ENCODE peak calls at places on chromosomes 6 and 20, in six cellular contexts. V is endothelial cell of umbilical vein, Q is GM23338, W is HCT116, S is H1, T is HepG2. G is an unnamed sample.

GRCh38 chr6:31575952-31576684 is 753 bp downstream of the TNF start:
- DNase-seq in V (no peak), Q (no peak), W (no peak), S (no peak), T (no peak), G (no peak)

GRCh38 chr6:166621114-166621540 is 5.9 kb downstream of the RPS6KA2 start:
- DNase-seq in V (no peak), Q (peak), W (no peak), S (no peak), T (no peak), G (no peak)

GRCh38 chr20:5265339-5265985 is 51.3 kb downstream of the PROKR2 start:
- DNase-seq in V (no peak), Q (peak), W (no peak), S (no peak), T (no peak), G (no peak)

GRCh38 chr6:35267446-35267845 is 7.9 kb downstream of the ZNF76 start:
- DNase-seq in V (no peak), Q (no peak), W (no peak), S (no peak), T (no peak), G (no peak)

GRCh38 chr20:52476074-52476751 is 284.6 kb upstream of the ZFP64 start:
- DNase-seq in V (no peak), Q (no peak), W (no peak), S (no peak), T (no peak), G (no peak)

GRCh38 chr20:39676236-39676635 is 714.1 kb downstream of the DHX35 start:
- DNase-seq in V (no peak), Q (no peak), W (no peak), S (no peak), T (no peak), G (no peak)

GRCh38 chr6:169530762-169531143 is 171.1 kb downstream of the WDR27 start:
- DNase-seq in V (no peak), Q (no peak), W (no peak), S (no peak), T (no peak), G (no peak)

GRCh38 chr6:119493980-119494379 is 144.4 kb upstream of the MAN1A1 start:
- DNase-seq in V (no peak), Q (no peak), W (no peak), S (no peak), T (peak), G (no peak)

GRCh38 chr6:20432692-20433091 is 31.0 kb downstream of the E2F3 start:
- DNase-seq in V (no peak), Q (no peak), W (no peak), S (no peak), T (no peak), G (no peak)

GRCh38 chr6:97059473-97059872 is 134.9 kb downstream of the KLHL32 start:
- DNase-seq in V (peak), Q (peak), W (peak), S (no peak), T (peak), G (peak)

GRCh38 chr6:165854863-165855593 is 192.0 kb upstream of the PDE10A start:
- DNase-seq in V (no peak), Q (no peak), W (no peak), S (no peak), T (no peak), G (no peak)

GRCh38 chr6:33407132-33407718 is 3.6 kb upstream of the PHF1 start:
- DNase-seq in V (peak), Q (no peak), W (no peak), S (no peak), T (peak), G (no peak)

GRCh38 chr6:47938411-47938810 is 156.6 kb downstream of the OPN5 start:
- DNase-seq in V (no peak), Q (no peak), W (no peak), S (no peak), T (no peak), G (no peak)

GRCh38 chr6:39402239-39402751 is 79.8 kb upstream of the KCNK16 start:
- DNase-seq in V (no peak), Q (no peak), W (no peak), S (no peak), T (no peak), G (no peak)

GRCh38 chr6:105112577-105112976 is 67.2 kb downstream of the POPDC3 start:
- DNase-seq in V (no peak), Q (peak), W (no peak), S (no peak), T (no peak), G (no peak)

GRCh38 chr20:57664476-57664875 is 44.2 kb upstream of the ZBP1 start:
- DNase-seq in V (no peak), Q (no peak), W (no peak), S (no peak), T (no peak), G (no peak)

GRCh38 chr6:5946181-5946580 is 60.5 kb downstream of the NRN1 start:
- DNase-seq in V (no peak), Q (no peak), W (no peak), S (no peak), T (no peak), G (no peak)

GRCh38 chr6:128803911-128804310 is 79.0 kb upstream of the LAMA2 start:
- DNase-seq in V (peak), Q (no peak), W (no peak), S (no peak), T (no peak), G (no peak)

GRCh38 chr6:12112540-12113189 is 100.6 kb downstream of the HIVEP1 start:
- DNase-seq in V (no peak), Q (no peak), W (no peak), S (no peak), T (no peak), G (no peak)

GRCh38 chr6:89353702-89354392 is 1.3 kb upstream of the UBE2J1 start:
- DNase-seq in V (no peak), Q (no peak), W (no peak), S (no peak), T (peak), G (no peak)

GRCh38 chr20:59657459-59658046 is 53.2 kb downstream of the PHACTR3 start:
- DNase-seq in V (no peak), Q (no peak), W (no peak), S (no peak), T (no peak), G (no peak)

GRCh38 chr6:26045046-26045938 is 41.9 kb upstream of the HFE start:
- DNase-seq in V (peak), Q (no peak), W (no peak), S (no peak), T (peak), G (no peak)

GRCh38 chr6:168518348-168518745 is 77.4 kb downstream of the SMOC2 start:
- DNase-seq in V (no peak), Q (no peak), W (no peak), S (no peak), T (no peak), G (no peak)

GRCh38 chr6:43052842-43053544 is 658 bp downstream of the CUL7 start:
- DNase-seq in V (peak), Q (peak), W (no peak), S (no peak), T (no peak), G (no peak)

GRCh38 chr6:14732845-14733757 is 512.8 kb upstream of the JARID2 start:
- DNase-seq in V (no peak), Q (no peak), W (peak), S (peak), T (peak), G (no peak)

GRCh38 chr6:3259491-3259958 is 778 bp downstream of the PSMG4 start:
- DNase-seq in V (peak), Q (peak), W (no peak), S (no peak), T (peak), G (peak)

GRCh38 chr20:3869839-3870634 is 19.1 kb upstream of the PANK2 start:
- DNase-seq in V (no peak), Q (no peak), W (no peak), S (no peak), T (no peak), G (no peak)

GRCh38 chr6:27795697-27796494 is 116.3 kb downstream of the OR2B2 start:
- DNase-seq in V (peak), Q (peak), W (peak), S (no peak), T (peak), G (peak)

GRCh38 chr20:8811801-8812594 is 256.9 kb upstream of the PLCB4 start:
- DNase-seq in V (no peak), Q (peak), W (no peak), S (no peak), T (no peak), G (no peak)

GRCh38 chr20:39800548-39800947 is 838.4 kb downstream of the DHX35 start:
- DNase-seq in V (peak), Q (no peak), W (no peak), S (no peak), T (no peak), G (no peak)

GRCh38 chr6:30441171-30441570 is 48.1 kb upstream of the HLA-E start:
- DNase-seq in V (no peak), Q (no peak), W (no peak), S (no peak), T (no peak), G (no peak)

GRCh38 chr20:5039255-5039657 is 37.9 kb upstream of the SLC23A2 start:
- DNase-seq in V (no peak), Q (no peak), W (no peak), S (no peak), T (no peak), G (no peak)

GRCh38 chr20:58471161-58471834 is 43.9 kb downstream of the APCDD1L start:
- DNase-seq in V (no peak), Q (no peak), W (no peak), S (no peak), T (no peak), G (no peak)

GRCh38 chr20:49432562-49432961 is 49.9 kb downstream of the KCNB1 start:
- DNase-seq in V (no peak), Q (peak), W (no peak), S (no peak), T (no peak), G (no peak)

GRCh38 chr6:169321546-169321945 is 67.9 kb upstream of the THBS2 start:
- DNase-seq in V (no peak), Q (no peak), W (no peak), S (no peak), T (no peak), G (no peak)

GRCh38 chr6:117206951-117207687 is 58.2 kb upstream of the VGLL2 start:
- DNase-seq in V (no peak), Q (peak), W (no peak), S (no peak), T (no peak), G (no peak)

GRCh38 chr6:13760307-13760706 is 48.7 kb upstream of the RANBP9 start:
- DNase-seq in V (no peak), Q (no peak), W (no peak), S (no peak), T (no peak), G (no peak)

GRCh38 chr20:37095108-37095608 is 639 bp downstream of the RBL1 start:
- DNase-seq in V (no peak), Q (no peak), W (no peak), S (no peak), T (peak), G (no peak)

GRCh38 chr6:149118737-149119653 is 198.5 kb upstream of the TAB2 start:
- DNase-seq in V (peak), Q (no peak), W (no peak), S (no peak), T (no peak), G (no peak)

GRCh38 chr6:137492771-137493217 is 1.4 kb downstream of the OLIG3 start:
- DNase-seq in V (no peak), Q (no peak), W (no peak), S (no peak), T (no peak), G (no peak)
- TF ChIP-seq EZH2 in V (no peak), Q (peak), W (no peak), S (no peak), T (no peak), G (no peak)

GRCh38 chr6:108576724-108577123 is 16.0 kb downstream of the FOXO3 start:
- DNase-seq in V (no peak), Q (no peak), W (no peak), S (no peak), T (no peak), G (no peak)
- TF ChIP-seq POLR2AphosphoS5 in V (no peak), Q (no peak), W (no peak), S (no peak), T (no peak), G (no peak)

DNA sequence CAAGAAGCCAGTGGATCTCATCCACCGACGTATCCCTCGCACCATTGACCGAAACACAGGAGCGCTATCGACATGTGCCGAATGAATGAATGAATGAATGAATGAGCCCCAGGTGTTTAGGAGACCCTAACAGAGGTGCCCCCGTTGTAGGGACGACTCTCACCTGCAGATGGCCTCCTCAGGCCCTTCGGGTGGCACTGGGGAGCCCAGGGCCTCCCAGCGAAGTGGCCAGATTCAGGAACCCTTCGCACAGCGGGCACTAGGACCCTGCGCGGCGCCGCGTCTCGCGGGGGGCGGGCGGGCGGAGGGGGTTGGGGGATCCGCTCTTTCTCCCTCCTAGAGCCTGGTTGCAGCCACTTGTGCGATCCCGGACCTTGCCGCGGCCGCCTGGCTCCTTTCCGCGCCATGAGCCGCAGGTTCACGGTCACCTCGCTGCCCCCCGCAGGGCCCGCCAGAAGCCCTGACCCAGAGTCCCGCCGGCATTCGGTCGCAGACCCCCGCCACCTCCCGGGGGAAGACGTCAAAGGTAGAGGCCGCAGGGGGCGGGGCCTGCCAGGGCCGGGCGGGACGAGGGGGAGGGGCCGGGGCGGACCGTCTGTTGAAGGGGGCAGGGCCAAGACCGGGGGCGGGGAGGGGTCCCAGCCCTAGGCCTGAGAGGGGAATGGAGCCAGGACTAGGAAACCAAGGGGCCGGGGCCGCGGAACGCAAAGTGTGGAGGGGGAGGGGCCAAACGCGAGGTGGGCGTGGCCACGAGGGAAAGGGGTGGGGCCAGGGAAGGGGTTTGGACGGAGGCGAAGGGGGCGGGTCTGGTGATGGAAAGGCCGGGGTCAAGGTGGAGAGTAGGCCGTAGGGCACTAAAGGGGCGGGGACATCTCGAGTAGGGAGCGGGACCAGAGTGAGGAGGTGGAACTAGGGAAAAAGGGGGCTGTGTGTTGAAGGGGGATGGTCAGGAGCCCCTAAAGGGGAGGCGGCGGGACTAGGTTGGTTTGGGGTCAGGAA is 7.4 kb upstream of the SLC12A5 start:
- DNase-seq in V (peak), Q (peak), W (no peak), S (peak), T (peak), G (no peak)
- TF ChIP-seq EZH2 in V (no peak), Q (no peak), W (no peak), S (no peak), T (no peak), G (no peak)

DNA sequence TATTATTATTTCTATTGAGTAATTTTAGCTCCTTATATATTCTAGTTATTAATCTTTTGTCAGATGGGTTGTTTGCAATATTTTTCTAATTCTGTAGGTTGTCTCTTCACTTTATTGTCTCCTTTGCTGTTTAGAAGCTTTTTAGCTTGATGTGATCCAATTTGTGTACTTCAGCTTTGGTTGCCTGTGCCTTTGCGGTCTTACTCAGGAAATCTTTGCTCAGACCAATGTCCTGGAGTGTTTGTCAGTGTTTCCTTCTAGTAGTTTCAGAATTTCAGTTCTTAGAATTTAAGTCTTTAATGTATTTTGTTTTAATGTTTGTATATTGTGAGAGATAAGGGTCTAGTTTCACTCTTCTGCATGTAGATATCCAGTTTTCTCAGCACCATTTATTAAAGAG is 916.0 kb upstream of the EYS start:
- DNase-seq in V (no peak), Q (no peak), W (no peak), S (no peak), T (no peak), G (no peak)
- TF ChIP-seq POLR2AphosphoS5 in V (no peak), Q (no peak), W (no peak), S (no peak), T (no peak), G (no peak)

GRCh38 chr6:125769147-125769783 is 19.8 kb downstream of the HEY2 start:
- DNase-seq in V (no peak), Q (no peak), W (no peak), S (no peak), T (no peak), G (no peak)

GRCh38 chr6:125773387-125774341 is 17.1 kb upstream of the NCOA7 start:
- DNase-seq in V (no peak), Q (no peak), W (no peak), S (no peak), T (no peak), G (no peak)
- TF ChIP-seq EZH2 in V (no peak), Q (no peak), W (no peak), S (no peak), T (no peak), G (no peak)

DNA sequence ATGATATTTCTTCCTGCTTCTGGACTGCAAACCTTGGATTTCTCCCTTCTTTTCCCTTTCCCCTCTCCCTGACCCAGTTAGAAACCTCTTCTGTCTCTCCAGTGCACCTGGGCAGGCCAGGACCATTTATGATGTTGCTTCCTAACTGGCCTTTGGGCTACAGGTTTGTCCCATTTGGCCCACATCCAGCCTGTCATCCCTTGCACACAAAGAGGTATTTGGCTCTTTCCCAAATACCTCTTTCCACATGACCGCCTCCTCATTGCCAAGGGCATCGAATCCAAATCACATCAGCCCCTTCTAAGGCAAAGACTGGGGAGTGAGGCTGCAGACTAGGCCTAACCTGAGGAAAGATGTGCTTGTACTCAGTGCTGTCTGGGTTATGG is 13.6 kb downstream of the FGD2 start:
- DNase-seq in V (no peak), Q (no peak), W (no peak), S (no peak), T (peak), G (no peak)
- TF ChIP-seq POLR2AphosphoS5 in V (no peak), Q (no peak), W (no peak), S (no peak), T (no peak), G (no peak)

GRCh38 chr20:728022-728944 is 40.0 kb downstream of the SLC52A3 start:
- DNase-seq in V (peak), Q (peak), W (no peak), S (peak), T (peak), G (no peak)
- TF ChIP-seq EZH2 in V (peak), Q (no peak), W (no peak), S (no peak), T (peak), G (no peak)